ENCODE peak calls at places on chromosomes 11 and 22, in six cellular contexts. R is uterus, P is T-cell, X is coronary artery, H is astrocyte of the spinal cord, N is anterior cingulate cortex. M is an unnamed sample.
A peak's percentile ranks its signal among the peaks of the same experiment; 100 is the strongest.

GRCh38 chr11:35012467-35013191 is 96.2 kb downstream of the PDHX start:
- DNase-seq in X (no peak), N (no peak), H (no peak), R (no peak), P (no peak), M (no peak)

GRCh38 chr11:3614742-3615171 is 27.0 kb downstream of the ART5 start:
- DNase-seq in H (no peak), N (no peak), X (no peak), R (no peak), P (no peak), M (no peak)

GRCh38 chr11:127624455-127624854 is 623.9 kb upstream of the KIRREL3 start:
- DNase-seq in N (no peak), R (no peak), X (no peak), H (no peak), P (no peak), M (no peak)

GRCh38 chr22:40890881-40891280 is 29.0 kb upstream of the DNAJB7 start:
- DNase-seq in X (no peak), R (no peak), H (no peak), P (no peak), N (no peak), M (no peak)

GRCh38 chr22:23908561-23909205 is 14.5 kb downstream of the MIF start:
- DNase-seq in H (no peak), X (no peak), R (no peak), N (no peak), P (no peak), M (no peak)

GRCh38 chr11:68039526-68040086 is 781 bp downstream of the TCIRG1 start:
- DNase-seq in R (no peak), P (no peak), H (no peak), N (no peak), X (no peak), M (no peak)

GRCh38 chr11:7281083-7281482 is 29.4 kb downstream of the SYT9 start:
- DNase-seq in X (no peak), R (no peak), N (no peak), H (no peak), P (no peak), M (no peak)

GRCh38 chr22:36790648-36791047 is 14.7 kb upstream of the IFT27 start:
- DNase-seq in N (no peak), R (no peak), H (no peak), P (no peak), X (no peak), M (no peak)

GRCh38 chr22:37316875-37317371 is 34.6 kb downstream of the CYTH4 start:
- DNase-seq in P (peak; percentile 65), X (no peak), H (peak; percentile 86), N (peak; percentile 44), R (peak; percentile 54), M (no peak)

GRCh38 chr11:134047586-134047999 is 21.3 kb upstream of the JAM3 start:
- DNase-seq in P (no peak), R (peak; percentile 92), H (peak; percentile 58), X (peak; percentile 96), N (no peak), M (peak; percentile 90)

GRCh38 chr11:34252651-34253050 is 105.2 kb downstream of the ABTB2 start:
- DNase-seq in X (no peak), H (no peak), P (no peak), N (no peak), R (no peak), M (no peak)

GRCh38 chr22:35981900-35982299 is 46.7 kb downstream of the RBFOX2 start:
- DNase-seq in H (no peak), X (no peak), R (no peak), N (no peak), P (no peak), M (no peak)

GRCh38 chr11:17014774-17015638 is 792 bp upstream of the PLEKHA7 start:
- DNase-seq in R (no peak), X (no peak), N (no peak), H (peak; percentile 67), P (no peak), M (no peak)

GRCh38 chr22:46374663-46375474 is 39.4 kb downstream of the TRMU start:
- DNase-seq in P (no peak), X (no peak), N (no peak), H (no peak), R (no peak), M (no peak)

GRCh38 chr11:94774345-94774744 is 6.2 kb downstream of the AMOTL1 start:
- DNase-seq in X (no peak), P (no peak), H (no peak), R (no peak), N (no peak), M (no peak)

GRCh38 chr22:24688294-24688693 is 85.3 kb downstream of the GGT1 start:
- DNase-seq in N (no peak), P (no peak), R (no peak), X (no peak), H (no peak), M (no peak)

GRCh38 chr11:85040166-85040565 is 587.0 kb downstream of the DLG2 start:
- DNase-seq in N (no peak), H (peak; percentile 18), X (no peak), P (no peak), R (no peak), M (no peak)

GRCh38 chr11:94128171-94128745 is 383 bp upstream of the PANX1 start:
- DNase-seq in H (no peak), X (no peak), R (no peak), P (no peak), N (peak; percentile 57), M (no peak)

GRCh38 chr11:113400631-113401230 is 13.2 kb downstream of the ANKK1 start:
- DNase-seq in R (no peak), P (no peak), X (peak; percentile 40), H (no peak), N (no peak), M (no peak)

GRCh38 chr22:17237031-17237668 is 17.9 kb upstream of the ADA2 start:
- DNase-seq in X (no peak), P (peak; percentile 6), R (no peak), H (no peak), N (no peak), M (no peak)

GRCh38 chr22:49966716-49967332 is 6.3 kb downstream of the PIM3 start:
- DNase-seq in N (no peak), P (no peak), R (peak; percentile 57), H (no peak), X (peak; percentile 79), M (peak; percentile 90)

GRCh38 chr11:12691473-12691872 is 17.3 kb downstream of the TEAD1 start:
- DNase-seq in H (peak; percentile 52), P (no peak), R (no peak), N (no peak), X (no peak), M (no peak)

GRCh38 chr11:128411149-128411548 is 176.2 kb downstream of the ETS1 start:
- DNase-seq in H (no peak), N (no peak), R (no peak), P (no peak), X (no peak), M (no peak)

GRCh38 chr11:72303179-72303578 is 59.2 kb upstream of the PHOX2A start:
- DNase-seq in P (no peak), R (no peak), H (no peak), N (no peak), X (no peak), M (peak; percentile 60)

GRCh38 chr11:77175869-77176539 is 48.0 kb downstream of the MYO7A start:
- DNase-seq in P (no peak), R (no peak), X (no peak), N (peak; percentile 10), H (no peak), M (no peak)

GRCh38 chr22:19480173-19480568 is 451 bp downstream of the CDC45 start:
- DNase-seq in X (no peak), H (no peak), N (peak; percentile 41), R (no peak), P (no peak), M (no peak)

GRCh38 chr11:122180435-122180834 is 64.4 kb upstream of the BLID start:
- DNase-seq in P (no peak), N (no peak), X (no peak), R (peak; percentile 49), H (peak; percentile 98), M (no peak)

GRCh38 chr11:2777396-2777795 is 77.6 kb upstream of the KCNQ1OT1 start:
- DNase-seq in H (no peak), P (no peak), N (no peak), R (no peak), X (peak; percentile 72), M (peak; percentile 83)

GRCh38 chr11:66188580-66188979 is 79.9 kb upstream of the RAB1B start:
- DNase-seq in P (no peak), X (no peak), H (peak; percentile 68), N (no peak), R (no peak), M (no peak)

GRCh38 chr22:38859581-38860290 is 12.3 kb downstream of the CBX6 start:
- DNase-seq in R (no peak), H (no peak), X (no peak), N (no peak), P (no peak), M (no peak)

GRCh38 chr11:65132988-65133700 is 1.2 kb downstream of the SYVN1 start:
- DNase-seq in H (no peak), P (peak; percentile 29), X (peak; percentile 70), R (peak; percentile 32), N (no peak), M (no peak)

GRCh38 chr22:29914991-29915390 is 32.0 kb downstream of the MTMR3 start:
- DNase-seq in N (no peak), H (no peak), P (no peak), R (no peak), X (no peak), M (no peak)

GRCh38 chr11:126415128-126415527 is 59.6 kb downstream of the ST3GAL4 start:
- DNase-seq in N (peak; percentile 83), R (peak; percentile 96), H (no peak), X (peak; percentile 91), P (no peak), M (no peak)

GRCh38 chr11:106961518-106961917 is 56.8 kb downstream of the GUCY1A2 start:
- DNase-seq in H (peak; percentile 94), P (no peak), N (no peak), X (no peak), R (no peak), M (no peak)

GRCh38 chr11:87030458-87031054 is 7.2 kb upstream of the TMEM135 start:
- DNase-seq in N (no peak), R (no peak), H (no peak), X (no peak), P (no peak), M (no peak)

GRCh38 chr11:45400594-45400993 is 114.5 kb upstream of the SYT13 start:
- DNase-seq in X (no peak), P (no peak), H (peak; percentile 86), N (no peak), R (no peak), M (peak; percentile 51)

GRCh38 chr11:46361283-46362145 is 14.3 kb downstream of the DGKZ start:
- DNase-seq in H (peak; percentile 50), X (no peak), R (no peak), P (peak; percentile 59), N (peak; percentile 41), M (no peak)